ENCODE peak calls at places on chromosomes 4 and X, in five cellular contexts. L is endodermal cell, I is AG20443, G is cardiac septum, K is ovary. U is an unnamed sample.

GRCh38 chrX:15242899-15243555 is 26.9 kb downstream of the ASB9 start:
- DNase-seq in L (no peak), I (peak; percentile 39), G (no peak), K (no peak), U (no peak)

GRCh38 chrX:46407036-46407752 is 138.0 kb downstream of the ZNF674 start:
- DNase-seq in L (no peak), I (no peak), G (no peak), K (no peak), U (no peak)

GRCh38 chr4:80142396-80143304 is 54.7 kb upstream of the PRDM8 start:
- DNase-seq in L (no peak), I (no peak), G (no peak), K (no peak), U (no peak)

GRCh38 chrX:116246261-116246660 is 75.7 kb downstream of the AGTR2 start:
- DNase-seq in L (no peak), I (no peak), G (no peak), K (no peak), U (no peak)

GRCh38 chr4:20196476-20196875 is 55.2 kb upstream of the SLIT2 start:
- DNase-seq in L (no peak), I (no peak), G (no peak), K (no peak), U (no peak)

GRCh38 chr4:175103403-175103802 is 185.2 kb downstream of the ADAM29 start:
- DNase-seq in L (no peak), I (no peak), G (no peak), K (no peak), U (no peak)

GRCh38 chrX:125287282-125287681 is 32.4 kb upstream of the TEX13C start:
- DNase-seq in L (no peak), I (no peak), G (no peak), K (no peak), U (no peak)

GRCh38 chr4:525660-526059 is 26.6 kb downstream of the PIGG start:
- DNase-seq in L (no peak), I (no peak), G (peak; percentile 56), K (no peak), U (no peak)

GRCh38 chrX:8721536-8721935 is 10.4 kb downstream of the ANOS1 start:
- DNase-seq in L (peak; percentile 47), I (no peak), G (no peak), K (no peak), U (no peak)

GRCh38 chrX:26722666-26723428 is 506.9 kb downstream of the MAGEB5 start:
- DNase-seq in L (no peak), I (no peak), G (no peak), K (no peak), U (no peak)

GRCh38 chrX:48584698-48585097 is 10.4 kb downstream of the RBM3 start:
- DNase-seq in L (no peak), I (no peak), G (no peak), K (no peak), U (no peak)

GRCh38 chr4:88320780-88321373 is 36.5 kb upstream of the PPM1K start:
- DNase-seq in L (peak; percentile 78), I (peak; percentile 28), G (no peak), K (no peak), U (no peak)

GRCh38 chrX:118928126-118928525 is 46.3 kb upstream of the LONRF3 start:
- DNase-seq in L (no peak), I (no peak), G (no peak), K (no peak), U (no peak)

GRCh38 chr4:35695401-35695800 is 548.9 kb downstream of the ARAP2 start:
- DNase-seq in L (no peak), I (no peak), G (no peak), K (no peak), U (no peak)

GRCh38 chr4:76947369-76947768 is 2.2 kb upstream of the SEPTIN11 start:
- DNase-seq in L (peak; percentile 43), I (no peak), G (no peak), K (no peak), U (no peak)

GRCh38 chr4:156293657-156294297 is 340.1 kb upstream of the CTSO start:
- DNase-seq in L (no peak), I (no peak), G (no peak), K (no peak), U (no peak)

GRCh38 chr4:155946486-155946885 is 7.2 kb downstream of the CTSO start:
- DNase-seq in L (no peak), I (no peak), G (no peak), K (no peak), U (no peak)

GRCh38 chr4:138509346-138509745 is 267.2 kb upstream of the SLC7A11 start:
- DNase-seq in L (no peak), I (no peak), G (no peak), K (no peak), U (no peak)

GRCh38 chrX:118325453-118325852 is 20.5 kb upstream of the WDR44 start:
- DNase-seq in L (no peak), I (no peak), G (no peak), K (no peak), U (no peak)

GRCh38 chr4:6507345-6507744 is 34.9 kb upstream of the PPP2R2C start:
- DNase-seq in L (peak; percentile 22), I (no peak), G (peak; percentile 54), K (no peak), U (no peak)

GRCh38 chr4:24105183-24106039 is 215.6 kb upstream of the PPARGC1A start:
- DNase-seq in L (no peak), I (peak; percentile 92), G (no peak), K (no peak), U (no peak)

GRCh38 chr4:39721788-39722187 is 23.9 kb downstream of the UBE2K start:
- DNase-seq in L (no peak), I (no peak), G (no peak), K (no peak), U (no peak)

GRCh38 chr4:89800527-89801103 is 36.3 kb downstream of the SNCA start:
- DNase-seq in L (no peak), I (no peak), G (no peak), K (no peak), U (no peak)

GRCh38 chr4:2071252-2071911 is 12.3 kb downstream of the NAT8L start:
- DNase-seq in L (peak; percentile 49), I (no peak), G (peak; percentile 54), K (no peak), U (no peak)

GRCh38 chr4:108058685-108059440 is 69.2 kb downstream of the HADH start:
- DNase-seq in L (no peak), I (peak; percentile 70), G (no peak), K (no peak), U (no peak)